ENCODE peak calls at places on chromosomes 5 and 9, in four cellular contexts. D is pancreas, R is mesothelial cell of epicardium, B is progenitor cell of endocrine pancreas. J is an unnamed sample.

GRCh38 chr9:117772960-117773359 is 68.8 kb downstream of the TLR4 start:
- DNase-seq in R (no peak), D (no peak), B (no peak), J (no peak)

GRCh38 chr5:68911840-68912690 is 181.7 kb upstream of the SLC30A5 start:
- DNase-seq in D (no peak), R (no peak), B (no peak), J (no peak)

GRCh38 chr9:3963266-3964019 is 336.4 kb downstream of the GLIS3 start:
- DNase-seq in R (no peak), D (no peak), B (no peak), J (no peak)

GRCh38 chr9:115593587-115594091 is 475.7 kb upstream of the TNC start:
- DNase-seq in R (no peak), B (no peak), D (no peak), J (no peak)

GRCh38 chr9:5493597-5494511 is 16.5 kb upstream of the PDCD1LG2 start:
- DNase-seq in R (no peak), D (no peak), B (no peak), J (no peak)

GRCh38 chr5:158874814-158875213 is 224.9 kb downstream of the EBF1 start:
- DNase-seq in R (no peak), B (no peak), D (no peak), J (no peak)

GRCh38 chr5:88377705-88378656 is 109.3 kb upstream of the TMEM161B start:
- DNase-seq in D (no peak), R (no peak), B (no peak), J (no peak)

GRCh38 chr5:151619812-151620462 is 28.8 kb upstream of the FAT2 start:
- DNase-seq in B (no peak), D (no peak), R (no peak), J (no peak)

GRCh38 chr9:97510797-97511761 is 9.6 kb downstream of the TMOD1 start:
- DNase-seq in B (no peak), D (no peak), R (no peak), J (no peak)

GRCh38 chr9:89872913-89873707 is 268.3 kb downstream of the GADD45G start:
- DNase-seq in B (no peak), R (peak; percentile 33), D (no peak), J (no peak)

GRCh38 chr9:69965416-69966145 is 78.1 kb upstream of the MAMDC2 start:
- DNase-seq in B (no peak), D (no peak), R (no peak), J (no peak)

GRCh38 chr9:20524776-20525175 is 97.5 kb downstream of the MLLT3 start:
- DNase-seq in B (no peak), D (no peak), R (no peak), J (no peak)

GRCh38 chr5:93886917-93887361 is 145.5 kb upstream of the POU5F2 start:
- DNase-seq in D (no peak), B (no peak), R (no peak), J (no peak)

GRCh38 chr9:128470560-128470959 is 14.8 kb downstream of the ODF2 start:
- DNase-seq in R (no peak), D (no peak), B (no peak), J (no peak)

GRCh38 chr9:76534031-76534430 is 75.0 kb downstream of the GCNT1 start:
- DNase-seq in B (no peak), D (no peak), R (no peak), J (no peak)

GRCh38 chr5:175814676-175815075 is 56.7 kb upstream of the CPLX2 start:
- DNase-seq in R (no peak), B (no peak), D (no peak), J (no peak)

GRCh38 chr5:67476531-67476930 is 279.9 kb upstream of the CD180 start:
- DNase-seq in D (no peak), B (no peak), R (no peak), J (no peak)

GRCh38 chr9:3856592-3856991 is 330.8 kb upstream of the RFX3 start:
- DNase-seq in B (no peak), D (no peak), R (no peak), J (no peak)

GRCh38 chr5:131533844-131534243 is 101.2 kb downstream of the RAPGEF6 start:
- DNase-seq in B (no peak), R (no peak), D (no peak), J (no peak)

GRCh38 chr5:96699186-96699820 is 37.1 kb downstream of the CAST start:
- DNase-seq in D (no peak), R (no peak), B (no peak), J (no peak)

GRCh38 chr5:88518131-88519016 is 249.7 kb upstream of the TMEM161B start:
- DNase-seq in R (no peak), D (no peak), B (no peak), J (no peak)

GRCh38 chr9:69120380-69121154 is 53.5 kb upstream of the TJP2 start:
- DNase-seq in R (peak; percentile 72), B (peak; percentile 82), D (peak; percentile 95), J (no peak)

GRCh38 chr9:93965830-93966577 is 10.8 kb upstream of the BARX1 start:
- DNase-seq in D (no peak), R (peak; percentile 37), B (no peak), J (no peak)

GRCh38 chr9:76414656-76415055 is 20.4 kb upstream of the RFK start:
- DNase-seq in B (no peak), R (no peak), D (no peak), J (no peak)

GRCh38 chr5:143560378-143560777 is 156.9 kb upstream of the NR3C1 start:
- DNase-seq in B (no peak), D (no peak), R (no peak), J (no peak)

GRCh38 chr5:37197340-37198050 is 51.7 kb downstream of the CPLANE1 start:
- DNase-seq in D (no peak), R (no peak), B (no peak), J (no peak)

DNA sequence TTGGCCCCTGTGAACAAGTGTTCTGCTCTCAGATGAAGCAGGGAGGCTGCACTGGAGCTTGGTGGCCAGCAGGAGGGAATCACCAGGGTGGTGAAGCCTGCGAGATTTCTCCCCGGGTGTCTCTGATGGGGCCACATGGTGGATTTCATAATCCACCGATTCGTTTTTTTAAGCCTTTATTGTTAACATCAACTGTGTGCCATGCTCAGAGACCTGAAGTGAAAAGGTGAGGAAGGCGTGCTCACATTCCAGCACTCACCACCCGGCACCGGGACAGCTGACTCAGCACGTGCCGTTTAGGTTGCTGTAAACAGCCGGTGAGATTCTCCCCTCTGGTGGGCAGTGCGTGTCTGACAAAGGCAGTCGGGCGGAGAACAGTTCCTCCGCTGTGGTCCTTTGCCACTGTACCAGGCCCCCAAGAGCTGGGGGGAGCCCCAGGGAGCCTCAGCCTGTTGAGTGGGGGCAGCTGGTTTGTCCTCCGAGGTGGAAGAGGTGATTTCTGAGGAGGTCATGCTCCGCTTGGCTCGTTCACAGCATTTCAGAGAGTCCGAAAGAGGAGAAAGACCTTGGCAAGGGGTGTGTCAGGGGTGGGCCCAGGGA is 12.7 kb upstream of the AHRR start:
- DNase-seq in B (no peak), R (no peak), D (peak; percentile 51), J (no peak)
- TF ChIP-seq CTCF in B (peak; percentile 33), R (peak; percentile 37), D (peak; percentile 16), J (no peak)

GRCh38 chr5:157485811-157486739 is 26.1 kb downstream of the NIPAL4 start:
- DNase-seq in B (no peak), D (peak; percentile 57), R (no peak), J (no peak)
- TF ChIP-seq CTCF in B (no peak), D (no peak), R (no peak), J (no peak)

GRCh38 chr5:77669677-77670076 is 31.2 kb upstream of the OTP start:
- DNase-seq in R (no peak), B (no peak), D (no peak), J (no peak)

DNA sequence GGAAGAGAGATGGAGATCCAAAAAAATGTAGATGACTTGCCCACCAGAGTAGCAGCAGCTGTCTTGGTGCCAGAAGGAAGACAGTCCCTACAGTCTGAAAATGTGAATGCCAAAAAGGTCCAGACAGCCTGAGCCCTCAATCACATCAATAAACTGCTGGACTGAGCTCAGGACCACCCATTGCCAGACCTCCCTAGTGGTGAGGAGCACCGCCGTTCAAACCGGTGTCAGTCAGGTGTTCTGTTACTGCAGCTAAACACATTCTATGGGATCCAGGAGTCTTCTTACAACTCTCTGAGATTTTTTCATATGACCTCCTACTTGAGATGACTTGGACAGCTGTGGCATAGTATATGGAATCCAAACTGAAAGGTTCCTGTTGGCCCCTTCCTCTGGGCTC is 32.0 kb upstream of the OTP start:
- DNase-seq in R (no peak), D (no peak), B (no peak), J (no peak)
- TF ChIP-seq CTCF in R (no peak), D (no peak), B (no peak), J (no peak)

GRCh38 chr5:140261403-140262171 is 41.3 kb downstream of the PFDN1 start:
- DNase-seq in D (peak; percentile 80), R (no peak), B (no peak), J (no peak)
- TF ChIP-seq CTCF in D (no peak), R (no peak), B (no peak), J (no peak)